ENCODE peak calls at places on chromosomes 11 and 22, in six cellular contexts. One of them, this sample, is unnamed.

GRCh38 chr11:24375896-24376295 is 121.0 kb upstream of the LUZP2 start:
- DNase-seq in heart left ventricle: no peak
- DNase-seq in testis: no peak
- DNase-seq in IMR-90: peak
- DNase-seq in lower leg skin: no peak
- DNase-seq in GM12891: no peak
- DNase-seq in this sample: no peak

GRCh38 chr11:47606731-47607130 is 12.5 kb upstream of the C1QTNF4 start:
- DNase-seq in testis: no peak
- DNase-seq in lower leg skin: no peak
- DNase-seq in heart left ventricle: peak
- DNase-seq in IMR-90: peak
- DNase-seq in GM12891: no peak
- DNase-seq in this sample: no peak

GRCh38 chr11:16528639-16529038 is 172.3 kb upstream of the SOX6 start:
- DNase-seq in GM12891: no peak
- DNase-seq in lower leg skin: no peak
- DNase-seq in IMR-90: no peak
- DNase-seq in heart left ventricle: no peak
- DNase-seq in testis: no peak
- DNase-seq in this sample: no peak

GRCh38 chr11:69382131-69383128 is 88.5 kb downstream of the MYEOV start:
- DNase-seq in IMR-90: no peak
- DNase-seq in heart left ventricle: peak
- DNase-seq in testis: peak
- DNase-seq in lower leg skin: no peak
- DNase-seq in GM12891: no peak
- DNase-seq in this sample: no peak

GRCh38 chr11:19251577-19251976 is 10.8 kb upstream of the E2F8 start:
- DNase-seq in IMR-90: no peak
- DNase-seq in testis: no peak
- DNase-seq in lower leg skin: no peak
- DNase-seq in heart left ventricle: no peak
- DNase-seq in GM12891: no peak
- DNase-seq in this sample: no peak

GRCh38 chr11:96306933-96307747 is 35.9 kb downstream of the MAML2 start:
- DNase-seq in heart left ventricle: peak
- DNase-seq in GM12891: no peak
- DNase-seq in testis: peak
- DNase-seq in lower leg skin: peak
- DNase-seq in IMR-90: peak
- DNase-seq in this sample: no peak

GRCh38 chr11:117232911-117233409 is 489 bp downstream of the RNF214 start:
- DNase-seq in heart left ventricle: peak
- DNase-seq in IMR-90: no peak
- DNase-seq in GM12891: peak
- DNase-seq in testis: peak
- DNase-seq in lower leg skin: no peak
- DNase-seq in this sample: no peak

GRCh38 chr11:113505541-113506375 is 30.6 kb upstream of the DRD2 start:
- DNase-seq in heart left ventricle: no peak
- DNase-seq in GM12891: no peak
- DNase-seq in lower leg skin: peak
- DNase-seq in testis: peak
- DNase-seq in IMR-90: peak
- DNase-seq in this sample: peak

GRCh38 chr22:16956290-16956689 is 51.7 kb downstream of the GAB4 start:
- DNase-seq in heart left ventricle: no peak
- DNase-seq in IMR-90: no peak
- DNase-seq in testis: no peak
- DNase-seq in lower leg skin: no peak
- DNase-seq in GM12891: no peak
- DNase-seq in this sample: no peak

GRCh38 chr22:37696657-37697539 is at the start of gene TRIOBP:
- DNase-seq in heart left ventricle: peak
- DNase-seq in GM12891: peak
- DNase-seq in lower leg skin: peak
- DNase-seq in IMR-90: peak
- DNase-seq in testis: peak
- DNase-seq in this sample: peak

GRCh38 chr22:29820941-29821789 is 16.9 kb downstream of the ASCC2 start:
- DNase-seq in GM12891: no peak
- DNase-seq in IMR-90: peak
- DNase-seq in testis: peak
- DNase-seq in heart left ventricle: peak
- DNase-seq in lower leg skin: peak
- DNase-seq in this sample: peak

GRCh38 chr11:46055371-46055770 is 65.9 kb downstream of the PHF21A start:
- DNase-seq in testis: no peak
- DNase-seq in lower leg skin: no peak
- DNase-seq in heart left ventricle: no peak
- DNase-seq in GM12891: no peak
- DNase-seq in IMR-90: peak
- DNase-seq in this sample: no peak

GRCh38 chr11:72776117-72776843 is 17.6 kb downstream of the STARD10 start:
- DNase-seq in testis: no peak
- DNase-seq in GM12891: no peak
- DNase-seq in heart left ventricle: no peak
- DNase-seq in IMR-90: no peak
- DNase-seq in lower leg skin: no peak
- DNase-seq in this sample: no peak
- TF ChIP-seq POLR2A in testis: no peak
- TF ChIP-seq POLR2A in GM12891: no peak
- TF ChIP-seq POLR2A in heart left ventricle: no peak
- TF ChIP-seq POLR2A in IMR-90: no peak
- TF ChIP-seq POLR2A in lower leg skin: no peak
- TF ChIP-seq POLR2A in this sample: no peak

GRCh38 chr11:10351768-10352641 is 47.1 kb downstream of the ADM start:
- DNase-seq in IMR-90: peak
- DNase-seq in GM12891: no peak
- DNase-seq in lower leg skin: peak
- DNase-seq in testis: no peak
- DNase-seq in heart left ventricle: peak
- DNase-seq in this sample: peak
- TF ChIP-seq POLR2A in IMR-90: no peak
- TF ChIP-seq POLR2A in GM12891: no peak
- TF ChIP-seq POLR2A in lower leg skin: no peak
- TF ChIP-seq POLR2A in testis: no peak
- TF ChIP-seq POLR2A in heart left ventricle: no peak
- TF ChIP-seq POLR2A in this sample: no peak

GRCh38 chr11:61827573-61828378 is at the start of gene FADS2:
- DNase-seq in lower leg skin: peak
- DNase-seq in GM12891: peak
- DNase-seq in testis: peak
- DNase-seq in heart left ventricle: peak
- DNase-seq in IMR-90: peak
- DNase-seq in this sample: no peak
- TF ChIP-seq POLR2A in lower leg skin: no peak
- TF ChIP-seq POLR2A in GM12891: peak
- TF ChIP-seq POLR2A in testis: no peak
- TF ChIP-seq POLR2A in heart left ventricle: peak
- TF ChIP-seq POLR2A in IMR-90: peak
- TF ChIP-seq POLR2A in this sample: peak

DNA sequence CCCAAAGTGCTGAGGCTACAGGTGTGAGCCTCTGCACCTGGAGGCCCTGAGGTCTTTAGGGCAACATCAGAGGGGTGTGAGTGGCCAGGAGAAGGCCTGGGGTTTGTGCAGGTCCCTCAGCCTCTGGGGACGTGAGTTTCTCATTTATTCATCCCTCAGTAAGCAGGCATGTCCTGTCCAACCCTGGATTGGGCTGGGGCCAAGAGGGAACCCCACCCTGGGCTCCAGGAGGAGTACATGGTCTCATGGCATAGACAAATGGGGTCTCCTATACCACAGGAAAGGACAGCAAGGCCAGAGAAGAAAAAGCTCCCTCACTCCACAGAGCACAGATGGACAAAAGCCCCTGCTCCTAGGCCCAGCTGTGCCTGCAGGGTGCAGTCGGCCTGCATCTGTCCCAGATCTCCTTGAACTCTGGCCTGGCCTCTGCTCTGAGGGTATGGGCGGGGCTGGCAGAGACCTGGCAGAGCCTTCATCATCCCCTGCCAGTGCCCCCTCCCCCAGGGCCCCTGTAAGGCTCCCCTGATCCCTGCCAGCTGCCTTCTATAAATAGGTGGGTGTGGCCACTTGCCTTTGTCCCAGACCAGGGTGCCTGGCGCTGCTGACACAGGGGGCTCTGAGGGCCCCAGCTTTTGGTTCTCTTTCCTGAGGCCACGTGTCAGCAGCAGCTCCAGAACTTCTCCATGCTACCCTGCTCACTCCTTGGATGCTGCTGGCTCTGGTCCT is 34.6 kb downstream of the A4GALT start:
- DNase-seq in GM12891: no peak
- DNase-seq in testis: peak
- DNase-seq in IMR-90: no peak
- DNase-seq in lower leg skin: no peak
- DNase-seq in heart left ventricle: peak
- DNase-seq in this sample: no peak
- TF ChIP-seq POLR2A in GM12891: no peak
- TF ChIP-seq POLR2A in testis: no peak
- TF ChIP-seq POLR2A in IMR-90: no peak
- TF ChIP-seq POLR2A in lower leg skin: no peak
- TF ChIP-seq POLR2A in heart left ventricle: peak
- TF ChIP-seq POLR2A in this sample: no peak

GRCh38 chr11:593347-593746 is 17.1 kb downstream of the PHRF1 start:
- DNase-seq in IMR-90: no peak
- DNase-seq in lower leg skin: no peak
- DNase-seq in GM12891: no peak
- DNase-seq in heart left ventricle: no peak
- DNase-seq in testis: no peak
- DNase-seq in this sample: no peak

GRCh38 chr11:592918-593317 is 16.6 kb downstream of the PHRF1 start:
- DNase-seq in IMR-90: no peak
- DNase-seq in GM12891: no peak
- DNase-seq in heart left ventricle: no peak
- DNase-seq in testis: no peak
- DNase-seq in lower leg skin: no peak
- DNase-seq in this sample: no peak

GRCh38 chr11:590997-591396 is 14.7 kb downstream of the PHRF1 start:
- DNase-seq in heart left ventricle: no peak
- DNase-seq in lower leg skin: no peak
- DNase-seq in IMR-90: no peak
- DNase-seq in testis: peak
- DNase-seq in GM12891: no peak
- DNase-seq in this sample: no peak

GRCh38 chr11:589798-590197 is 13.5 kb downstream of the PHRF1 start:
- DNase-seq in lower leg skin: no peak
- DNase-seq in heart left ventricle: no peak
- DNase-seq in GM12891: no peak
- DNase-seq in testis: no peak
- DNase-seq in IMR-90: no peak
- DNase-seq in this sample: no peak

GRCh38 chr11:592501-592900 is 16.2 kb downstream of the PHRF1 start:
- DNase-seq in testis: no peak
- DNase-seq in lower leg skin: no peak
- DNase-seq in IMR-90: no peak
- DNase-seq in GM12891: no peak
- DNase-seq in heart left ventricle: no peak
- DNase-seq in this sample: no peak
- TF ChIP-seq POLR2A in testis: no peak
- TF ChIP-seq POLR2A in lower leg skin: no peak
- TF ChIP-seq POLR2A in IMR-90: no peak
- TF ChIP-seq POLR2A in GM12891: no peak
- TF ChIP-seq POLR2A in heart left ventricle: no peak
- TF ChIP-seq POLR2A in this sample: no peak

GRCh38 chr11:74592441-74593362 is at the start of gene POLD3:
- DNase-seq in lower leg skin: peak
- DNase-seq in IMR-90: peak
- DNase-seq in GM12891: peak
- DNase-seq in testis: peak
- DNase-seq in heart left ventricle: peak
- DNase-seq in this sample: peak
- TF ChIP-seq POLR2A in lower leg skin: no peak
- TF ChIP-seq POLR2A in IMR-90: peak
- TF ChIP-seq POLR2A in GM12891: peak
- TF ChIP-seq POLR2A in testis: no peak
- TF ChIP-seq POLR2A in heart left ventricle: peak
- TF ChIP-seq POLR2A in this sample: peak

GRCh38 chr22:41899110-41899509 is 15.8 kb downstream of the SHISA8 start:
- DNase-seq in lower leg skin: no peak
- DNase-seq in heart left ventricle: no peak
- DNase-seq in IMR-90: no peak
- DNase-seq in GM12891: no peak
- DNase-seq in testis: no peak
- DNase-seq in this sample: no peak

GRCh38 chr22:41900652-41901312 is 14.1 kb downstream of the SHISA8 start:
- DNase-seq in IMR-90: no peak
- DNase-seq in lower leg skin: no peak
- DNase-seq in heart left ventricle: peak
- DNase-seq in testis: no peak
- DNase-seq in GM12891: no peak
- DNase-seq in this sample: no peak

GRCh38 chr22:41898645-41899044 is 16.2 kb downstream of the SHISA8 start:
- DNase-seq in testis: no peak
- DNase-seq in heart left ventricle: no peak
- DNase-seq in lower leg skin: no peak
- DNase-seq in IMR-90: no peak
- DNase-seq in GM12891: no peak
- DNase-seq in this sample: no peak

GRCh38 chr22:41902016-41902415 is 12.9 kb downstream of the SHISA8 start:
- DNase-seq in lower leg skin: no peak
- DNase-seq in IMR-90: no peak
- DNase-seq in GM12891: no peak
- DNase-seq in heart left ventricle: no peak
- DNase-seq in testis: no peak
- DNase-seq in this sample: no peak

GRCh38 chr22:41899992-41900651 is 14.8 kb downstream of the SHISA8 start:
- DNase-seq in heart left ventricle: peak
- DNase-seq in GM12891: no peak
- DNase-seq in IMR-90: no peak
- DNase-seq in testis: no peak
- DNase-seq in lower leg skin: no peak
- DNase-seq in this sample: no peak
- TF ChIP-seq POLR2A in heart left ventricle: no peak
- TF ChIP-seq POLR2A in GM12891: no peak
- TF ChIP-seq POLR2A in IMR-90: no peak
- TF ChIP-seq POLR2A in testis: no peak
- TF ChIP-seq POLR2A in lower leg skin: no peak
- TF ChIP-seq POLR2A in this sample: no peak

GRCh38 chr11:120233207-120233803 is 6.6 kb upstream of the POU2F3 start:
- DNase-seq in heart left ventricle: no peak
- DNase-seq in lower leg skin: no peak
- DNase-seq in GM12891: no peak
- DNase-seq in testis: no peak
- DNase-seq in IMR-90: no peak
- DNase-seq in this sample: no peak

GRCh38 chr11:120231963-120232362 is 8.0 kb upstream of the POU2F3 start:
- DNase-seq in GM12891: no peak
- DNase-seq in testis: no peak
- DNase-seq in lower leg skin: no peak
- DNase-seq in IMR-90: no peak
- DNase-seq in heart left ventricle: no peak
- DNase-seq in this sample: no peak

GRCh38 chr11:120228794-120229384 is 11.1 kb upstream of the POU2F3 start:
- DNase-seq in IMR-90: no peak
- DNase-seq in lower leg skin: no peak
- DNase-seq in GM12891: no peak
- DNase-seq in heart left ventricle: no peak
- DNase-seq in testis: no peak
- DNase-seq in this sample: no peak

GRCh38 chr11:120229451-120230424 is 10.2 kb upstream of the POU2F3 start:
- DNase-seq in testis: peak
- DNase-seq in heart left ventricle: no peak
- DNase-seq in IMR-90: peak
- DNase-seq in lower leg skin: no peak
- DNase-seq in GM12891: no peak
- DNase-seq in this sample: no peak

GRCh38 chr11:120230433-120231071 is 9.4 kb upstream of the POU2F3 start:
- DNase-seq in testis: no peak
- DNase-seq in lower leg skin: no peak
- DNase-seq in GM12891: no peak
- DNase-seq in heart left ventricle: no peak
- DNase-seq in IMR-90: no peak
- DNase-seq in this sample: no peak
- TF ChIP-seq POLR2A in testis: no peak
- TF ChIP-seq POLR2A in lower leg skin: no peak
- TF ChIP-seq POLR2A in GM12891: no peak
- TF ChIP-seq POLR2A in heart left ventricle: no peak
- TF ChIP-seq POLR2A in IMR-90: no peak
- TF ChIP-seq POLR2A in this sample: no peak